ENCODE peak calls at places on chromosomes 4 and X, in six cellular contexts. One of them, this sample, is unnamed.

GRCh38 chrX:53294024-53294648 is 12.8 kb upstream of the IQSEC2 start:
- DNase-seq in left colon: no peak
- DNase-seq in anterior cingulate cortex: no peak
- DNase-seq in GM19239: no peak
- DNase-seq in GM04504: no peak
- DNase-seq in IMR-90: peak; percentile 26
- DNase-seq in this sample: no peak

GRCh38 chr4:119663160-119663788 is 34.7 kb upstream of the PDE5A start:
- DNase-seq in left colon: no peak
- DNase-seq in anterior cingulate cortex: no peak
- DNase-seq in GM19239: no peak
- DNase-seq in GM04504: no peak
- DNase-seq in IMR-90: peak; percentile 28
- DNase-seq in this sample: no peak

GRCh38 chrX:130531066-130531465 is 129.3 kb downstream of the RBMX2 start:
- DNase-seq in left colon: no peak
- DNase-seq in anterior cingulate cortex: no peak
- DNase-seq in GM19239: no peak
- DNase-seq in GM04504: no peak
- DNase-seq in IMR-90: no peak
- DNase-seq in this sample: no peak

GRCh38 chr4:6386091-6386490 is 86.3 kb downstream of the PPP2R2C start:
- DNase-seq in left colon: no peak
- DNase-seq in anterior cingulate cortex: no peak
- DNase-seq in GM19239: no peak
- DNase-seq in GM04504: no peak
- DNase-seq in IMR-90: no peak
- DNase-seq in this sample: no peak

GRCh38 chrX:13933851-13934250 is 95.8 kb downstream of the GEMIN8 start:
- DNase-seq in left colon: no peak
- DNase-seq in anterior cingulate cortex: no peak
- DNase-seq in GM19239: no peak
- DNase-seq in GM04504: no peak
- DNase-seq in IMR-90: no peak
- DNase-seq in this sample: no peak

GRCh38 chr4:11623726-11624037 is 195.0 kb upstream of the HS3ST1 start:
- DNase-seq in left colon: peak; percentile 71
- DNase-seq in anterior cingulate cortex: no peak
- DNase-seq in GM19239: no peak
- DNase-seq in GM04504: no peak
- DNase-seq in IMR-90: peak; percentile 27
- DNase-seq in this sample: no peak

GRCh38 chrX:135544338-135544948 is 24.0 kb downstream of the INTS6L start:
- DNase-seq in left colon: peak; percentile 18
- DNase-seq in anterior cingulate cortex: no peak
- DNase-seq in GM19239: no peak
- DNase-seq in GM04504: no peak
- DNase-seq in IMR-90: no peak
- DNase-seq in this sample: no peak

GRCh38 chr4:110155632-110156031 is 42.8 kb downstream of the ELOVL6 start:
- DNase-seq in left colon: no peak
- DNase-seq in anterior cingulate cortex: no peak
- DNase-seq in GM19239: no peak
- DNase-seq in GM04504: peak; percentile 17
- DNase-seq in IMR-90: peak; percentile 12
- DNase-seq in this sample: no peak

GRCh38 chrX:41514179-41514578 is 67.0 kb downstream of the NYX start:
- DNase-seq in left colon: no peak
- DNase-seq in anterior cingulate cortex: no peak
- DNase-seq in GM19239: no peak
- DNase-seq in GM04504: no peak
- DNase-seq in IMR-90: no peak
- DNase-seq in this sample: no peak

GRCh38 chr4:20176881-20177280 is 74.8 kb upstream of the SLIT2 start:
- DNase-seq in left colon: no peak
- DNase-seq in anterior cingulate cortex: no peak
- DNase-seq in GM19239: no peak
- DNase-seq in GM04504: no peak
- DNase-seq in IMR-90: peak; percentile 34
- DNase-seq in this sample: no peak

GRCh38 chrX:97314348-97314747 is 430.6 kb downstream of the RPA4 start:
- DNase-seq in left colon: no peak
- DNase-seq in anterior cingulate cortex: no peak
- DNase-seq in GM19239: no peak
- DNase-seq in GM04504: no peak
- DNase-seq in IMR-90: no peak
- DNase-seq in this sample: no peak

GRCh38 chr4:76750716-76751115 is 147.2 kb downstream of the SOWAHB start:
- DNase-seq in left colon: no peak
- DNase-seq in anterior cingulate cortex: no peak
- DNase-seq in GM19239: no peak
- DNase-seq in GM04504: no peak
- DNase-seq in IMR-90: no peak
- DNase-seq in this sample: no peak

GRCh38 chr4:113683143-113683542 is 78.4 kb downstream of the CAMK2D start:
- DNase-seq in left colon: peak; percentile 16
- DNase-seq in anterior cingulate cortex: no peak
- DNase-seq in GM19239: peak; percentile 30
- DNase-seq in GM04504: no peak
- DNase-seq in IMR-90: no peak
- DNase-seq in this sample: no peak

GRCh38 chrX:25810202-25810601 is 327.9 kb upstream of the MAGEB18 start:
- DNase-seq in left colon: no peak
- DNase-seq in anterior cingulate cortex: no peak
- DNase-seq in GM19239: no peak
- DNase-seq in GM04504: no peak
- DNase-seq in IMR-90: peak; percentile 75
- DNase-seq in this sample: no peak

GRCh38 chrX:40091691-40092421 is 5.9 kb downstream of the BCOR start:
- DNase-seq in left colon: peak; percentile 72
- DNase-seq in anterior cingulate cortex: no peak
- DNase-seq in GM19239: no peak
- DNase-seq in GM04504: no peak
- DNase-seq in IMR-90: no peak
- DNase-seq in this sample: no peak

GRCh38 chrX:1601051-1601767 is 9.8 kb downstream of the AKAP17A start:
- DNase-seq in left colon: no peak
- DNase-seq in anterior cingulate cortex: no peak
- DNase-seq in GM19239: no peak
- DNase-seq in GM04504: no peak
- DNase-seq in IMR-90: no peak
- DNase-seq in this sample: no peak